ENCODE peak calls at places on chromosomes 11 and 22, in six cellular contexts. B is Peyer's patch, D is psoas muscle, L is OCI-LY7, P is breast epithelium, T is lung. M is an unnamed sample. For H3K4me1, the result is how much of the 10 kb centered on the place peaks cover.

GRCh38 chr11:36345084-36345511 is 49.0 kb downstream of the PRR5L start:
- DNase-seq in B (peak), D (no peak), L (no peak), P (no peak), T (no peak), M (no peak)

GRCh38 chr11:22923561-22923960 is 63.3 kb upstream of the CCDC179 start:
- DNase-seq in B (no peak), D (no peak), L (no peak), P (no peak), T (no peak), M (no peak)

GRCh38 chr11:36499325-36499724 is 10.7 kb downstream of the TRAF6 start:
- DNase-seq in B (no peak), D (no peak), L (no peak), P (no peak), T (no peak), M (no peak)

GRCh38 chr11:87043894-87044293 is 6.2 kb downstream of the TMEM135 start:
- DNase-seq in B (no peak), D (no peak), L (no peak), P (no peak), T (no peak), M (no peak)

GRCh38 chr11:36376888-36377758 is 81.0 kb downstream of the PRR5L start:
- DNase-seq in B (peak), D (peak), L (no peak), P (no peak), T (no peak), M (peak)

GRCh38 chr11:106305458-106305857 is 228.0 kb downstream of the AASDHPPT start:
- DNase-seq in B (no peak), D (no peak), L (no peak), P (no peak), T (peak), M (no peak)

GRCh38 chr22:19912236-19912999 is 29.2 kb upstream of the COMT start:
- DNase-seq in B (no peak), D (no peak), L (peak), P (no peak), T (no peak), M (no peak)

GRCh38 chr22:47818496-47818895 is 1056.0 kb downstream of the TBC1D22A start:
- DNase-seq in B (no peak), D (no peak), L (no peak), P (no peak), T (no peak), M (no peak)

GRCh38 chr11:76074178-76075112 is 131.9 kb downstream of the WNT11 start:
- DNase-seq in B (no peak), D (no peak), L (no peak), P (no peak), T (no peak), M (no peak)

GRCh38 chr22:39176067-39176621 is 23.7 kb upstream of the CBX7 start:
- DNase-seq in B (peak), D (peak), L (no peak), P (peak), T (no peak), M (peak)

GRCh38 chr11:74460065-74460464 is 7.3 kb downstream of the KCNE3 start:
- DNase-seq in B (no peak), D (no peak), L (no peak), P (no peak), T (no peak), M (no peak)

GRCh38 chr22:43542681-43543521 is 131.1 kb downstream of the MPPED1 start:
- DNase-seq in B (no peak), D (no peak), L (no peak), P (no peak), T (no peak), M (no peak)

GRCh38 chr11:2777871-2778629 is 78.3 kb upstream of the KCNQ1OT1 start:
- DNase-seq in B (peak), D (peak), L (no peak), P (peak), T (peak), M (peak)

GRCh38 chr22:45742866-45743450 is 71.3 kb downstream of the ATXN10 start:
- DNase-seq in B (no peak), D (peak), L (no peak), P (no peak), T (peak), M (no peak)

GRCh38 chr11:18151581-18151980 is 19.2 kb downstream of the MRGPRX3 start:
- DNase-seq in B (no peak), D (no peak), L (no peak), P (no peak), T (no peak), M (no peak)

GRCh38 chr22:43424865-43425630 is 13.2 kb downstream of the MPPED1 start:
- DNase-seq in B (no peak), D (peak), L (no peak), P (no peak), T (no peak), M (no peak)

GRCh38 chr22:28116261-28116673 is 197.2 kb upstream of the PITPNB start:
- DNase-seq in B (no peak), D (peak), L (no peak), P (peak), T (no peak), M (peak)

GRCh38 chr11:24086921-24087320 is 409.9 kb upstream of the LUZP2 start:
- DNase-seq in B (no peak), D (no peak), L (no peak), P (no peak), T (no peak), M (no peak)

DNA sequence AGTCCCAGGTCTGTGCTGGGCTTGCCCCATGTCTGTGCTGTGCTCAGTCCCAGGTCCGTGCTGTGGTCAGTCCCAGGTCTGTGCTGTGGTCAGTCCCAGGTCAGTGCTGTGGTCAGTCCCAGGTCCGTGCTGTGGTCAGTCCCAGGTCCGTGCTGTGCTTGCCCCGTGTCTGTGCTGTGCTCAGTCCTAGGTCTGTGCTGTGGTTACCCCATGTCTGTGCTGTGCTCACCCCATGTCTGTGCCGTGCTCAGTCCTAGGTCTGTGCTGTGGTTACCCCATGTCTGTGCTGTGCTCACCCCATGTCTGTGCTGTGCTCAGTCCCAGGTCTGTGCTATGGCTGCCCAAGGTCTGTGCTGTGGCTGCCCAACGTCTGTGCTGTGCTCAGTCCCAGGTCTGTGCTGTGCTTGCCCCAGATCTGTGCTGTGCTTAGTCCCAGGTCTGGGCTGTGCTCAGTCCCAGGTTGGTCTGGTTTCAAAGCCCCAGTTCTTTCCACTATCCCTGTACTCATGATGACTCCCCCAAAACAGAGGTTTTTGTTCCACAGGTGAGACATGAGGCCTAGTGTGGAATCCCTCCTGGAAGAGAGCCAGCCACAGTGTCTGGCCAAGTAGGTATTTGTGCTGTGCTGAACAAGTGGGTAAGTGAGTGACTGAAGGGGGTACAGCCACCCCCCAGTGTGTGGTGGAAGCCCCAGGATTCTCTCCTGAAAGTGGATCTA is 34.8 kb downstream of the IRAG1 start:
- DNase-seq in B (no peak), D (no peak), L (no peak), P (no peak), T (no peak), M (no peak)
- H3K4me1 ChIP-seq in B (under half), D (under half), L (under half), P (under half), T (under half), M (half or more)

GRCh38 chr11:125225401-125225800 is 60.9 kb downstream of the PKNOX2 start:
- DNase-seq in B (peak), D (no peak), L (no peak), P (no peak), T (no peak), M (no peak)

GRCh38 chr11:125222494-125222893 is 57.9 kb downstream of the PKNOX2 start:
- DNase-seq in B (peak), D (no peak), L (no peak), P (no peak), T (no peak), M (no peak)

GRCh38 chr11:125223901-125224331 is 59.4 kb downstream of the PKNOX2 start:
- DNase-seq in B (peak), D (no peak), L (no peak), P (no peak), T (no peak), M (no peak)

GRCh38 chr11:125226701-125227100 is 62.1 kb downstream of the PKNOX2 start:
- DNase-seq in B (no peak), D (peak), L (no peak), P (no peak), T (no peak), M (peak)

GRCh38 chr11:125224391-125225015 is 60.0 kb downstream of the PKNOX2 start:
- DNase-seq in B (no peak), D (no peak), L (no peak), P (no peak), T (no peak), M (no peak)
- TF ChIP-seq CTCF in B (peak), D (peak), L (peak), P (no peak), T (no peak), M (peak)

DNA sequence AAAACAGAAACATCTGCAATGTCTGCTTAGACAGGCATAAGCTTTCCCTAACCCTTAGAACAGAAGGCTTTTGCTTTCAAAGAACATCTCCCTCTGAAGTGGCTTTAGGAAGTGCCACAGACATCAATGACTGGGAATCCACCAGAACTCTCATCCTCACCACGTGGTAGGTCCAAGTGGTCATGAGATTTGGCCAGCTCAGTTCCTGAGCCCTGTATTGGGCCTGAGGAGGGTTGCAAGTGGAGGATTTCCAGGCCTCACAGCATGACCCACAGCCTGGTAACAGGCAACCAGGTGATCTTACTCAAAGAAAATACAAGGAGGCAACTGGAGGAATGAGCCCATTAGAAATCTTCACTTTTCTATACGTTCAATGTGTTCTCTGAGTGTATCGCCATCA is 1.6 kb downstream of the CASP1 start:
- DNase-seq in B (no peak), D (no peak), L (no peak), P (no peak), T (no peak), M (no peak)
- H3K4me3 ChIP-seq in B (peak), D (peak), L (no peak), P (peak), T (peak), M (peak)

GRCh38 chr11:133939558-133939957 is 17.2 kb downstream of the IGSF9B start:
- DNase-seq in B (no peak), D (no peak), L (no peak), P (no peak), T (no peak), M (no peak)

GRCh38 chr11:133937468-133937867 is 19.3 kb downstream of the IGSF9B start:
- DNase-seq in B (no peak), D (no peak), L (no peak), P (no peak), T (no peak), M (no peak)

GRCh38 chr11:133937015-133937414 is 19.8 kb downstream of the IGSF9B start:
- DNase-seq in B (no peak), D (no peak), L (no peak), P (no peak), T (no peak), M (no peak)

GRCh38 chr11:133936551-133936950 is 20.2 kb downstream of the IGSF9B start:
- DNase-seq in B (no peak), D (no peak), L (no peak), P (no peak), T (no peak), M (no peak)

DNA sequence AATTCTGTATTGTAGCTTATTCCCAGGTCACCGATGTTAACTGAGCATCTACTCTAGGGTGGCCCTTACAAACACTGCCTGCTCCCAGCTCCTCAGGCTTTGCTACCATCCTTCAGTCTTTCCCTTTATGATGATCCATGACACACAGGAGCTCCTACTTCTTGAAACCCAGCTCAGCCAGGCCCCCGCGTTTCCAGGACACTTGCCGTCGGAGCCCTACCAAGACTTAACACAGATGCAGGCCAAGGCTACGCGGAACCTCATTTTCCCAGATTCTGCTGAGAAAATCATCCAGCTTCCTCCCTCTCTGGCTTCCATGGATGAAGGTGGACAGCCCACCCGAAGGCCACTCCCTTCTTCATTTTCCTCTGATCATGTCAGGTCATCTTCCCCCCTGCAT is 18.6 kb downstream of the IGSF9B start:
- DNase-seq in B (no peak), D (no peak), L (no peak), P (no peak), T (no peak), M (no peak)
- H3K4me1 ChIP-seq in B (under half), D (under half), L (under half), P (under half), T (under half), M (under half)

GRCh38 chr11:6012055-6012668 is 5.4 kb upstream of the OR56A4 start:
- DNase-seq in B (no peak), D (no peak), L (no peak), P (no peak), T (no peak), M (no peak)
- TF ChIP-seq CTCF in B (no peak), D (no peak), L (no peak), P (no peak), T (no peak), M (no peak)

GRCh38 chr11:77726524-77726923 is 88.9 kb upstream of the CLNS1A start:
- DNase-seq in B (no peak), D (no peak), L (no peak), P (no peak), T (no peak), M (no peak)

GRCh38 chr11:77729063-77729462 is 91.5 kb downstream of the RSF1 start:
- DNase-seq in B (no peak), D (no peak), L (no peak), P (no peak), T (no peak), M (no peak)

GRCh38 chr11:77725433-77725832 is 87.8 kb upstream of the CLNS1A start:
- DNase-seq in B (no peak), D (no peak), L (peak), P (no peak), T (no peak), M (no peak)

GRCh38 chr11:77730789-77731188 is 89.7 kb downstream of the RSF1 start:
- DNase-seq in B (no peak), D (no peak), L (no peak), P (no peak), T (no peak), M (no peak)

GRCh38 chr11:77728203-77728786 is 90.7 kb upstream of the CLNS1A start:
- DNase-seq in B (no peak), D (no peak), L (no peak), P (no peak), T (no peak), M (no peak)
- H3K4me3 ChIP-seq in B (no peak), D (no peak), L (no peak), P (no peak), T (no peak), M (no peak)

GRCh38 chr11:44978961-44979331 is 28.3 kb upstream of the TP53I11 start:
- DNase-seq in B (peak), D (no peak), L (no peak), P (peak), T (peak), M (no peak)
- H3K4me1 ChIP-seq in B (under half), D (under half), L (under half), P (under half), T (under half), M (under half)

DNA sequence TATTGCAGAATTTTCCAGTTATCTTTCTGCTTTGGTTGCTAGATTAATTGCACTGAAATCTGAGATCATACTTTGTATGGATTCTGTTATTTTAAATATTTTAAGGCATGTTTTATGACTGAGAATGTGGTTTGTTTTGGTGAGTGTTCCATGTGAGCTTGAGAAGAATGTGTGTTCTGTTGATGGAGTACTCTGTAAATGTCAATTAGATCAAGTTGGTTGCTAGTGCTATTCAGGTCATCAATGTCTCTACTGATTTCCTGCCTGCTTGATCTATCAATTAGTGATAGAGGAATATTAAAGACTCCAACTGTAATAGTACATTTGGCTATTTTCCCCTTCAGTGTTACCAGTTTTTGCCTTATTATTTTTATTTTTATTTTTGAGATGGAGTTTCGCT is 64.3 kb upstream of the SHANK2 start:
- DNase-seq in B (no peak), D (no peak), L (no peak), P (no peak), T (no peak), M (no peak)
- TF ChIP-seq CTCF in B (no peak), D (no peak), L (no peak), P (no peak), T (no peak), M (no peak)

GRCh38 chr11:449889-450808 is at the start of gene PTDSS2:
- DNase-seq in B (peak), D (peak), L (peak), P (peak), T (peak), M (peak)

GRCh38 chr11:450809-451451 is 851 bp downstream of the PTDSS2 start:
- DNase-seq in B (peak), D (peak), L (peak), P (peak), T (peak), M (peak)

GRCh38 chr11:452203-452744 is 2.2 kb downstream of the PTDSS2 start:
- DNase-seq in B (no peak), D (no peak), L (peak), P (no peak), T (no peak), M (no peak)

GRCh38 chr11:452916-453527 is 2.9 kb downstream of the PTDSS2 start:
- DNase-seq in B (no peak), D (no peak), L (no peak), P (no peak), T (no peak), M (no peak)

DNA sequence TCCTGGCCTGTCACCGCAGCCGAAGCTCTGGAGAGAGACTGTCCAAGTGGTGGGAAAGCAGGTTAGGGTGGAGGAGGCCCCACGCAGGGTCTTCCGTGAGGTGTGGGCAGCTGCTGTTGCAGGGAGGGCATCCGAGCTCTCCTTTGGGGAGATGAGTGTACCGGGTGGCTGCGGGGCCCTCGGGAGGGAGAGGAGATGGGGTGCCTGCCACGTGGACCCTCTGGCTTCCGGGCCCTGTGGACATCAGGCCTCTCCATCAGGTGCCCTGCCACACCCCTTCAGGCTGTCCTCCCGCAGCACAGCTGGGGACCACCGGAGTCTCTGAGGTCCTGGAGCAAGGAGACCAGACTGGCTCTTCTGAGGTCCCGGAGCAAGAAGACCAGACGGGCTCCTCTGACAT is 1.7 kb downstream of the PTDSS2 start:
- DNase-seq in B (no peak), D (no peak), L (no peak), P (no peak), T (no peak), M (no peak)
- H3K4me3 ChIP-seq in B (peak), D (peak), L (no peak), P (peak), T (no peak), M (peak)

GRCh38 chr11:48095779-48096470 is 115.6 kb downstream of the PTPRJ start:
- DNase-seq in B (no peak), D (no peak), L (no peak), P (no peak), T (no peak), M (no peak)
- H3K4me1 ChIP-seq in B (under half), D (under half), L (under half), P (under half), T (under half), M (under half)